ENCODE peak calls at places on chromosomes 13 and 19, in eight cellular contexts. R, D, Z, F, H, O, M and K are unnamed samples.

GRCh38 chr19:21587117-21587461 is 81.7 kb downstream of the ZNF429 start:
- DNase-seq in R (no peak), D (no peak), Z (peak; percentile 69), F (no peak), H (no peak), O (no peak), M (no peak), K (no peak)

GRCh38 chr13:48801255-48801654 is 147.5 kb downstream of the CYSLTR2 start:
- DNase-seq in R (no peak), D (no peak), Z (no peak), F (no peak), H (no peak), O (no peak), M (no peak), K (no peak)

GRCh38 chr19:1082165-1082927 is 12.8 kb downstream of the POLR2E start:
- DNase-seq in R (peak; percentile 89), D (peak; percentile 96), Z (peak; percentile 58), F (peak; percentile 70), H (peak; percentile 99), O (peak; percentile 69), M (peak; percentile 97), K (no peak)

GRCh38 chr13:93200626-93201025 is 26.0 kb upstream of the GPC6 start:
- DNase-seq in R (no peak), D (no peak), Z (no peak), F (no peak), H (no peak), O (no peak), M (no peak), K (no peak)

GRCh38 chr13:98934243-98934642 is 43.6 kb downstream of the DOCK9 start:
- DNase-seq in R (no peak), D (no peak), Z (no peak), F (no peak), H (no peak), O (no peak), M (no peak), K (no peak)

GRCh38 chr19:43574424-43575155 is 737 bp downstream of the XRCC1 start:
- DNase-seq in R (no peak), D (no peak), Z (no peak), F (no peak), H (no peak), O (no peak), M (no peak), K (no peak)

GRCh38 chr19:15216363-15216762 is 15.6 kb upstream of the NOTCH3 start:
- DNase-seq in R (no peak), D (no peak), Z (no peak), F (peak; percentile 80), H (no peak), O (no peak), M (no peak), K (no peak)

GRCh38 chr13:102132896-102133295 is 269.0 kb downstream of the FGF14 start:
- DNase-seq in R (no peak), D (no peak), Z (no peak), F (no peak), H (no peak), O (no peak), M (no peak), K (no peak)

GRCh38 chr19:49453757-49454248 is 778 bp downstream of the ALDH16A1 start:
- DNase-seq in R (no peak), D (no peak), Z (no peak), F (no peak), H (no peak), O (no peak), M (no peak), K (no peak)

GRCh38 chr19:49453013-49453756 is at the start of gene ALDH16A1:
- DNase-seq in R (peak; percentile 93), D (peak; percentile 100), Z (peak; percentile 98), F (no peak), H (peak; percentile 97), O (peak; percentile 97), M (peak; percentile 99), K (peak; percentile 93)

GRCh38 chr19:49448432-49448786 is 3.2 kb downstream of the PIH1D1 start:
- DNase-seq in R (no peak), D (no peak), Z (no peak), F (no peak), H (no peak), O (no peak), M (no peak), K (no peak)

GRCh38 chr19:49450405-49450804 is 1.2 kb downstream of the PIH1D1 start:
- DNase-seq in R (no peak), D (no peak), Z (no peak), F (no peak), H (no peak), O (no peak), M (no peak), K (no peak)

DNA sequence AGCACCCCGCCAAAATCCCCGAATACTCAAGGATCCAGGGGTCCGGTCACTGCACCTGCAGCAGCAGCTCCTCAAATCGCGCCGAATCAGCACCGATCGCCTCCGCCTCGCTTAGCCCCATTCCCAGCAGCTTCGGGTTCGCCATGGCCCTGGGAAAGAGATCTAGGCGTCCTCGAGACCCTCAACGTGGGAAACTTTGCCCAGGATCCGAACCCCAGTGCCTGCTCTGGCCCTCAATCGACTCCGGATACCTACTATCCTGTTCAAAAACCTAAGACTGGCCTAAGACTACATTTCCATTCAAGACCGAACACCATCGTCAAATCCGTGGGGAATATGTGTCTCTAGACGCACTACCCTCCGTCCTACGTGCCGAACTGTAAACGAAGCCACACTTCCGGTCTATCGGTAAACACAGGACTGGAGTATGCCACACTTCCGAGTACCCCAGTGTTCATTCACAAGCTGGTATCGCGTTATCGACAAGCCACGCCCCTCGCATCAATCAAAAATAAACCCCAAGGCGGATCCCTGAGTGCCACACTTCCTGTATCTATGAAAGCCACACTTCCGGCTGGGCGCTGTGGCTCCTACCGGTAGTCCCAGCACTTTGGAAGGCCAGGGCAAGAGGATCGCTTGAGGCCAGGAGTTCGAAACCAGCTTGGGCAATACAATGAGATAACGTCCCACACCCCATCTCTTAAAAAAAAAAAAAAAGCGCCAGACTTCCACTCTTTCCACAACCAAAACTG is at the start of gene PIH1D1:
- DNase-seq in R (peak; percentile 96), D (peak; percentile 99), Z (peak; percentile 98), F (peak; percentile 100), H (peak; percentile 93), O (peak; percentile 96), M (peak; percentile 97), K (peak; percentile 99)
- H3K9ac ChIP-seq in R (peak within 1 kb of the TSS; percentile 97), D (peak within 1 kb of the TSS; percentile 99), Z (peak within 1 kb of the TSS; percentile 85), F (peak within 1 kb of the TSS; percentile 86), H (peak within 1 kb of the TSS; percentile 40), O (peak within 1 kb of the TSS; percentile 92), M (peak within 1 kb of the TSS; percentile 9), K (peak within 1 kb of the TSS; percentile 99)

DNA sequence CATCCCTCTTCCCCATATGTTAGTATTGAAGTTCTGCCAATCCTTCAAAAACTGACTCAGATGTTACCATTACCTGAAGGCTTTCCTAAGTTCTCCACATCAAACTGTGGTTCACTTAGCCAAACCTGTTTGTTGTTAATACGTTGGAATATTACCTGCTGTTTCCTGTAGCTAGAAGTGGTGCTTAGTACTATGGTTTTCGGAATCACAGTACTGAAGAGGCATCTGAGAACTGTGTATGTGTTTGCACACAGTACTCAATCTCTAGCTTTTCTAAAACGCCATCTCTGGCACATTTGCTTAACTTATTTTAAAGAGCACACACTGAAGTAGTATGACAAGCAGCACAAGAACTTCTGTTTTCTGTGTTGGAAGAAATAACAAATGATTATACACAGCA is 248.2 kb downstream of the SHISA2 start:
- DNase-seq in R (no peak), D (no peak), Z (no peak), F (peak; percentile 77), H (no peak), O (no peak), M (no peak), K (no peak)
- H3K9ac ChIP-seq in R (no peak overlapping the region), D (no peak overlapping the region), Z (no peak overlapping the region), F (no peak overlapping the region), H (no peak overlapping the region), O (no peak overlapping the region), M (no peak overlapping the region), K (no peak overlapping the region)

GRCh38 chr19:13840751-13841338 is 36.1 kb upstream of the NANOS3 start:
- DNase-seq in R (no peak), D (no peak), Z (no peak), F (no peak), H (no peak), O (no peak), M (no peak), K (no peak)
- H3K9ac ChIP-seq in R (peak overlapping the region; percentile 93), D (peak overlapping the region; percentile 100), Z (no peak overlapping the region), F (peak overlapping the region; percentile 93), H (no peak overlapping the region), O (peak overlapping the region; percentile 60), M (peak overlapping the region; percentile 52), K (peak overlapping the region; percentile 85)

GRCh38 chr19:18339703-18340102 is 695 bp upstream of the PGPEP1 start:
- DNase-seq in R (no peak), D (peak; percentile 33), Z (no peak), F (peak; percentile 28), H (peak; percentile 61), O (no peak), M (no peak), K (no peak)
- H3K9ac ChIP-seq in R (peak overlapping the region; percentile 53), D (peak overlapping the region; percentile 96), Z (peak overlapping the region; percentile 47), F (peak overlapping the region; percentile 11), H (no peak overlapping the region), O (no peak overlapping the region), M (no peak overlapping the region), K (no peak overlapping the region)

GRCh38 chr19:7099597-7099921 is 30.1 kb downstream of the ZNF557 start:
- DNase-seq in R (no peak), D (no peak), Z (no peak), F (peak; percentile 80), H (no peak), O (no peak), M (no peak), K (no peak)
- H3K9ac ChIP-seq in R (peak overlapping the region; percentile 93), D (peak overlapping the region; percentile 74), Z (peak overlapping the region; percentile 69), F (peak overlapping the region; percentile 91), H (no peak overlapping the region), O (peak overlapping the region; percentile 87), M (peak overlapping the region; percentile 52), K (peak overlapping the region; percentile 88)

DNA sequence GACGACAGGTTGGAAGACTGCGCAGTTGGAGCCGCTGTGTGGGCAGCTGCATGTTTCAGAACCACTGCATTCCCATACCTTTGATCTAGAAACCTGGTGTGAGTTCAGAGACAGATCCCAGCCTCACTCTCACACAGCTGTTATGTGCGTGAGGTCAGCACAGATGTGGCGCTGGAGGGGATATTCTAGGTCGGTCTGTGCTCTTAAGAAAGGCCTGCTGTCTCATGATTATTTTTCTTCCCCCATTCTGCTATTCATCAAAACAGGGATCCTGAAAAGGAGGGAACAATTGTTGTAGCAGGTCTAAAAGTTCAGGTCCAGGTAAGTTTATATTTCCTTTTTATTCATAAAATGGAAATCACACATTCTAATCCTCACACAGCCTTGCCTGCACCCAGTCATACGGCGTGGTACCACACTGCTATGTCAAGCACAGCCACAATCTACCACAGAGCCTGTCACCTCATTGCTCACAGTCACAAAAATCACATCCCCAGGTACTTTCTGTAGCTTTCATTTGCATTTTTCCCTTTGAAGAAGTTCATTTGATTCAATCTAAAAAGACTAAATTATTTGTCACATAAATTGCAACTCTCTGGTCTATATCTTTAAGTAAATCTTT is 846 bp downstream of the ZNF546 start:
- DNase-seq in R (no peak), D (no peak), Z (no peak), F (no peak), H (no peak), O (no peak), M (no peak), K (no peak)
- H3K9ac ChIP-seq in R (peak overlapping the region; percentile 93), D (peak overlapping the region; percentile 92), Z (peak overlapping the region; percentile 80), F (peak overlapping the region; percentile 93), H (no peak overlapping the region), O (no peak overlapping the region), M (peak overlapping the region; percentile 83), K (peak overlapping the region; percentile 87)